ENCODE peak calls at places on chromosomes 6 and 20, in eight cellular contexts. One of them, this sample, is unnamed.

GRCh38 chr6:163343609-163344008 is 70.9 kb upstream of the QKI start:
- DNase-seq in astrocyte: no peak
- DNase-seq in PC-3: no peak
- DNase-seq in GM12878: no peak
- DNase-seq in GM23248: no peak
- DNase-seq in HCT116: no peak
- DNase-seq in fibroblast of lung: no peak
- DNase-seq in DND-41: no peak
- DNase-seq in this sample: no peak

GRCh38 chr6:52399511-52400315 is 20.4 kb upstream of the EFHC1 start:
- DNase-seq in GM23248: peak
- DNase-seq in HCT116: no peak
- DNase-seq in PC-3: peak
- DNase-seq in GM12878: no peak
- DNase-seq in astrocyte: peak
- DNase-seq in fibroblast of lung: peak
- DNase-seq in DND-41: peak
- DNase-seq in this sample: peak

GRCh38 chr20:610130-611046 is at the start of gene TCF15:
- DNase-seq in fibroblast of lung: no peak
- DNase-seq in DND-41: no peak
- DNase-seq in HCT116: no peak
- DNase-seq in GM23248: peak
- DNase-seq in astrocyte: no peak
- DNase-seq in GM12878: no peak
- DNase-seq in PC-3: peak
- DNase-seq in this sample: peak

GRCh38 chr6:98203170-98203806 is 631.1 kb upstream of the POU3F2 start:
- DNase-seq in fibroblast of lung: no peak
- DNase-seq in GM12878: no peak
- DNase-seq in PC-3: peak
- DNase-seq in GM23248: peak
- DNase-seq in DND-41: no peak
- DNase-seq in astrocyte: peak
- DNase-seq in HCT116: no peak
- DNase-seq in this sample: peak

GRCh38 chr6:167858086-167858591 is 31.4 kb downstream of the AFDN start:
- DNase-seq in astrocyte: peak
- DNase-seq in PC-3: no peak
- DNase-seq in GM23248: peak
- DNase-seq in fibroblast of lung: peak
- DNase-seq in DND-41: no peak
- DNase-seq in GM12878: no peak
- DNase-seq in HCT116: no peak
- DNase-seq in this sample: no peak

GRCh38 chr6:37483502-37483901 is 16.2 kb downstream of the CCDC167 start:
- DNase-seq in GM23248: no peak
- DNase-seq in GM12878: no peak
- DNase-seq in PC-3: peak
- DNase-seq in fibroblast of lung: no peak
- DNase-seq in astrocyte: no peak
- DNase-seq in HCT116: no peak
- DNase-seq in DND-41: no peak
- DNase-seq in this sample: peak

GRCh38 chr20:22984008-22984407 is 51.1 kb upstream of the SSTR4 start:
- DNase-seq in DND-41: no peak
- DNase-seq in HCT116: no peak
- DNase-seq in PC-3: no peak
- DNase-seq in GM12878: no peak
- DNase-seq in fibroblast of lung: no peak
- DNase-seq in GM23248: no peak
- DNase-seq in astrocyte: no peak
- DNase-seq in this sample: no peak

GRCh38 chr20:53078761-53079482 is 106.8 kb downstream of the TSHZ2 start:
- DNase-seq in GM23248: no peak
- DNase-seq in fibroblast of lung: no peak
- DNase-seq in PC-3: no peak
- DNase-seq in GM12878: no peak
- DNase-seq in DND-41: no peak
- DNase-seq in astrocyte: peak
- DNase-seq in HCT116: no peak
- DNase-seq in this sample: no peak

GRCh38 chr6:108627692-108628565 is 67.2 kb downstream of the FOXO3 start:
- DNase-seq in GM23248: peak
- DNase-seq in astrocyte: peak
- DNase-seq in PC-3: peak
- DNase-seq in HCT116: no peak
- DNase-seq in fibroblast of lung: peak
- DNase-seq in DND-41: no peak
- DNase-seq in GM12878: no peak
- DNase-seq in this sample: peak

GRCh38 chr20:7490288-7490687 is 450.0 kb downstream of the HAO1 start:
- DNase-seq in GM23248: no peak
- DNase-seq in PC-3: no peak
- DNase-seq in DND-41: no peak
- DNase-seq in fibroblast of lung: no peak
- DNase-seq in HCT116: no peak
- DNase-seq in astrocyte: peak
- DNase-seq in GM12878: no peak
- DNase-seq in this sample: no peak

GRCh38 chr6:118325220-118325860 is 222.8 kb upstream of the PLN start:
- DNase-seq in DND-41: no peak
- DNase-seq in PC-3: peak
- DNase-seq in HCT116: no peak
- DNase-seq in fibroblast of lung: peak
- DNase-seq in GM12878: no peak
- DNase-seq in GM23248: peak
- DNase-seq in astrocyte: peak
- DNase-seq in this sample: peak

GRCh38 chr6:54847799-54848597 is 1.4 kb downstream of the FAM83B start:
- DNase-seq in DND-41: no peak
- DNase-seq in HCT116: peak
- DNase-seq in GM12878: no peak
- DNase-seq in astrocyte: peak
- DNase-seq in GM23248: peak
- DNase-seq in PC-3: peak
- DNase-seq in fibroblast of lung: peak
- DNase-seq in this sample: peak

GRCh38 chr20:21513181-21513663 is 642 bp downstream of the NKX2-2 start:
- DNase-seq in PC-3: no peak
- DNase-seq in GM23248: peak
- DNase-seq in HCT116: no peak
- DNase-seq in fibroblast of lung: no peak
- DNase-seq in DND-41: no peak
- DNase-seq in GM12878: no peak
- DNase-seq in astrocyte: no peak
- DNase-seq in this sample: no peak

GRCh38 chr6:131027326-131027725 is 35.7 kb downstream of the EPB41L2 start:
- DNase-seq in DND-41: no peak
- DNase-seq in GM23248: no peak
- DNase-seq in PC-3: no peak
- DNase-seq in fibroblast of lung: no peak
- DNase-seq in GM12878: no peak
- DNase-seq in HCT116: no peak
- DNase-seq in astrocyte: no peak
- DNase-seq in this sample: no peak

GRCh38 chr20:46222521-46223007 is 85.7 kb downstream of the CDH22 start:
- DNase-seq in GM23248: no peak
- DNase-seq in HCT116: no peak
- DNase-seq in PC-3: no peak
- DNase-seq in astrocyte: no peak
- DNase-seq in DND-41: no peak
- DNase-seq in GM12878: no peak
- DNase-seq in fibroblast of lung: no peak
- DNase-seq in this sample: no peak

GRCh38 chr6:128513878-128514277 is 6.5 kb downstream of the PTPRK start:
- DNase-seq in DND-41: no peak
- DNase-seq in fibroblast of lung: no peak
- DNase-seq in GM12878: no peak
- DNase-seq in astrocyte: no peak
- DNase-seq in HCT116: no peak
- DNase-seq in PC-3: no peak
- DNase-seq in GM23248: no peak
- DNase-seq in this sample: no peak

GRCh38 chr6:114200896-114201295 is 141.9 kb downstream of the HS3ST5 start:
- DNase-seq in GM23248: no peak
- DNase-seq in DND-41: no peak
- DNase-seq in GM12878: no peak
- DNase-seq in HCT116: no peak
- DNase-seq in PC-3: no peak
- DNase-seq in astrocyte: no peak
- DNase-seq in fibroblast of lung: no peak
- DNase-seq in this sample: no peak

GRCh38 chr6:155187994-155188706 is 75.7 kb upstream of the CLDN20 start:
- DNase-seq in GM23248: peak
- DNase-seq in astrocyte: peak
- DNase-seq in PC-3: peak
- DNase-seq in GM12878: no peak
- DNase-seq in DND-41: no peak
- DNase-seq in HCT116: no peak
- DNase-seq in fibroblast of lung: peak
- DNase-seq in this sample: peak

GRCh38 chr20:10282930-10283556 is 64.4 kb downstream of the SNAP25 start:
- DNase-seq in fibroblast of lung: no peak
- DNase-seq in PC-3: peak
- DNase-seq in GM23248: peak
- DNase-seq in GM12878: no peak
- DNase-seq in astrocyte: peak
- DNase-seq in HCT116: no peak
- DNase-seq in DND-41: no peak
- DNase-seq in this sample: peak

GRCh38 chr6:25089442-25089841 is 153.7 kb upstream of the RIPOR2 start:
- DNase-seq in GM23248: peak
- DNase-seq in HCT116: no peak
- DNase-seq in fibroblast of lung: no peak
- DNase-seq in GM12878: no peak
- DNase-seq in astrocyte: peak
- DNase-seq in DND-41: no peak
- DNase-seq in PC-3: no peak
- DNase-seq in this sample: peak

DNA sequence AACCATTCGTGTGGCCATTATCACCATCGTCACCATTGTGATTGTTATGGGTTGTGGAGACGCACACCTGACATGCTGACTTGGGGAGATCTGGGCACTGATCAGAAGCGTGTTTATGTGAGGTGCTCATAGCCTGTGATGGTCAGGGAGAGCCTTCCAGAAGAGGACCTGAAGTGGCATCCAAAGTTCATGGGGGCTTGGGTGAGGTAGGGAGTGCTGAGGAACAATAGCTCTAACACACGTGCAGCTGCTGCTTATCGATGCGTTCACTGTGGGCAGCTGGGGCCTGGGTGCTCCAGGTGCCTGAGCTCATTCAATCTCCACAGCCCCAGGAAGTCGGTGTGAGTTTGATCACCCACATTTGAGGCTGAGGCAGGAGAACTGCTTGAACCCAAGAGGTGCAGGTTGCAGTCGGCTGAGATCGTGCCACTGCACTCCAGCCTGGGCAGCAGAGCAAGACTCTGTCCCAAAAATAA is 227.3 kb downstream of the PREX1 start:
- DNase-seq in HCT116: no peak
- DNase-seq in GM23248: no peak
- DNase-seq in fibroblast of lung: no peak
- DNase-seq in astrocyte: no peak
- DNase-seq in DND-41: no peak
- DNase-seq in PC-3: no peak
- DNase-seq in GM12878: no peak
- DNase-seq in this sample: no peak
- H3K9ac ChIP-seq in HCT116: no peak
- H3K9ac ChIP-seq in GM23248: no peak
- H3K9ac ChIP-seq in fibroblast of lung: no peak
- H3K9ac ChIP-seq in astrocyte: no peak
- H3K9ac ChIP-seq in DND-41: no peak
- H3K9ac ChIP-seq in PC-3: no peak
- H3K9ac ChIP-seq in GM12878: no peak
- H3K9ac ChIP-seq in this sample: no peak

GRCh38 chr20:47318596-47319516 is 37.6 kb downstream of the ZMYND8 start:
- DNase-seq in DND-41: no peak
- DNase-seq in GM23248: peak
- DNase-seq in fibroblast of lung: peak
- DNase-seq in HCT116: no peak
- DNase-seq in astrocyte: peak
- DNase-seq in GM12878: no peak
- DNase-seq in PC-3: peak
- DNase-seq in this sample: peak
- H3K4me3 ChIP-seq in DND-41: no peak
- H3K4me3 ChIP-seq in GM23248: peak
- H3K4me3 ChIP-seq in fibroblast of lung: peak
- H3K4me3 ChIP-seq in HCT116: peak
- H3K4me3 ChIP-seq in astrocyte: peak
- H3K4me3 ChIP-seq in GM12878: no peak
- H3K4me3 ChIP-seq in PC-3: peak
- H3K4me3 ChIP-seq in this sample: peak

DNA sequence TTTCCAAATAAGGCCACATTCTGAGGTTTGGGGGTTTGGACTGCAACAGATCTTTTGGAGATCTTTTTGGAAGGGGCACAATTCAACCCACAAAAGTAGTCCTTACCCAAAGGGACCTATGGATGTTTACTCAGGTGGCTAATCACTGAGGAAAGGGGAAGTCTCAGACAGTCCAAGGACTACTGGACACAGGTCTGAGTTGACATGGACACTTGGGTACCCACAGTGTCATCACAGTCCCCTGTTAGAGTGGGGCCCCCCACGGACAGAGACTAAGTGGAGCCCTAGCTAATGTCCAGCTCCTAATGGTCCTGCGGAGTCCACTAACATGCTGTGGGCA is 101.6 kb downstream of the LY86 start:
- DNase-seq in GM12878: no peak
- DNase-seq in HCT116: no peak
- DNase-seq in PC-3: no peak
- DNase-seq in GM23248: no peak
- DNase-seq in fibroblast of lung: no peak
- DNase-seq in DND-41: no peak
- DNase-seq in astrocyte: no peak
- DNase-seq in this sample: no peak
- H3K27ac ChIP-seq in GM12878: no peak
- H3K27ac ChIP-seq in HCT116: no peak
- H3K27ac ChIP-seq in PC-3: peak
- H3K27ac ChIP-seq in GM23248: peak
- H3K27ac ChIP-seq in fibroblast of lung: no peak
- H3K27ac ChIP-seq in DND-41: no peak
- H3K27ac ChIP-seq in astrocyte: no peak
- H3K27ac ChIP-seq in this sample: peak

DNA sequence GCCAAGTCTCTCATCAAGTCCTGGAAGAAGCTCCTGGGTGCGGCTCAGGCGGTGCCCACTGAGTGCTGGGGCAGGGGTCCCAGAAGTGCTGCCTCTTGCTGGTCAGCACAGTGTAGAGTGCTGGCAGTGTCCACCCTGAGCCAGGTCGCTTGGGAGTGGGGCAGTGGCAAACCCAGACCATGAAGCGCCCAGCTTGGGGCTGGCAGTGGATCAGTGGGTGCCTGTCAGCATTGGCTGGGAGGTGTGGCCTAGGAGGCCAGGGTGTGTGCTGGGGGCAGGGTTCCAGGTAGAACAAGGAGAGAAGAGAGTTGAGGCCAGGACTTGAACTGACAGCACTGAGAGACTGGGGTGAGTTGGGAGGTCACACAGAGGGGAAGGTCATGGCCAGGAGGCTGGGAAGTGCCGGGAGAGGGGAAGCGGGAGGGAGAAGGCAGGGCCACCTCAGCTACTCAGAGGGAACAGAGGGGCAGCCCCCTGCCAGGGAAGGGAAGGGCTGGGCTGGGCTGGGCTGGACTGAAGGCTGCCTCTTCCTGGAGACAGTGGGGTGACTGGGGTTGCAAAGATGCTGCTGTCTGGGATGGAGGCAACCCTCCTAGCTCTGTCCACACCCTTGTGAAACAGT is 4.1 kb downstream of the TCEA2 start:
- DNase-seq in HCT116: no peak
- DNase-seq in astrocyte: no peak
- DNase-seq in DND-41: no peak
- DNase-seq in GM12878: no peak
- DNase-seq in GM23248: no peak
- DNase-seq in PC-3: no peak
- DNase-seq in fibroblast of lung: no peak
- DNase-seq in this sample: no peak
- H3K9ac ChIP-seq in HCT116: no peak
- H3K9ac ChIP-seq in astrocyte: no peak
- H3K9ac ChIP-seq in DND-41: no peak
- H3K9ac ChIP-seq in GM12878: no peak
- H3K9ac ChIP-seq in GM23248: no peak
- H3K9ac ChIP-seq in PC-3: no peak
- H3K9ac ChIP-seq in fibroblast of lung: no peak
- H3K9ac ChIP-seq in this sample: no peak